ENCODE peak calls at places on chromosome 15, in nine cellular contexts. S, W, I, D, V, T, O, J and G are unnamed samples.

GRCh38 chr15:65303687-65304392 is 637 bp upstream of the RNU5B-1 start:
- DNase-seq in S (peak; percentile 77), W (peak; percentile 67), I (peak; percentile 59), D (no peak), V (no peak), T (peak; percentile 67), O (peak; percentile 34), J (peak; percentile 63), G (peak; percentile 70)

GRCh38 chr15:52801748-52802085 is 11.6 kb upstream of the ONECUT1 start:
- DNase-seq in S (no peak), W (no peak), I (no peak), D (no peak), V (no peak), T (no peak), O (no peak), J (no peak), G (no peak)

GRCh38 chr15:52180196-52180835 is 10.9 kb downstream of the GNB5 start:
- DNase-seq in S (peak; percentile 30), W (no peak), I (peak; percentile 24), D (peak; percentile 62), V (no peak), T (no peak), O (no peak), J (no peak), G (no peak)

GRCh38 chr15:67548862-67549651 is 6.6 kb downstream of the MAP2K5 start:
- DNase-seq in S (peak; percentile 55), W (no peak), I (no peak), D (no peak), V (no peak), T (no peak), O (no peak), J (no peak), G (peak; percentile 57)

GRCh38 chr15:101710806-101711205 is 13.5 kb downstream of the TARS3 start:
- DNase-seq in S (no peak), W (no peak), I (no peak), D (no peak), V (peak; percentile 28), T (no peak), O (peak; percentile 65), J (no peak), G (no peak)

GRCh38 chr15:56672721-56673120 is 60.6 kb downstream of the ZNF280D start:
- DNase-seq in S (no peak), W (no peak), I (no peak), D (no peak), V (peak; percentile 36), T (no peak), O (peak; percentile 84), J (no peak), G (no peak)

GRCh38 chr15:85785887-85786777 is 8.6 kb downstream of the KLHL25 start:
- DNase-seq in S (peak; percentile 78), W (peak; percentile 74), I (peak; percentile 50), D (no peak), V (no peak), T (peak; percentile 64), O (peak; percentile 58), J (peak; percentile 70), G (peak; percentile 46)

GRCh38 chr15:33913459-33913858 is 54.8 kb upstream of the CHRM5 start:
- DNase-seq in S (no peak), W (no peak), I (no peak), D (no peak), V (no peak), T (no peak), O (peak; percentile 42), J (no peak), G (peak; percentile 12)

GRCh38 chr15:75669191-75669878 is 21.6 kb downstream of the SNX33 start:
- DNase-seq in S (no peak), W (no peak), I (peak; percentile 60), D (no peak), V (no peak), T (no peak), O (peak; percentile 30), J (peak; percentile 90), G (no peak)

GRCh38 chr15:63172376-63173115 is 15.3 kb upstream of the RPS27L start:
- DNase-seq in S (no peak), W (no peak), I (no peak), D (no peak), V (no peak), T (no peak), O (no peak), J (no peak), G (peak; percentile 27)

GRCh38 chr15:90559119-90559518 is 29.4 kb downstream of the CRTC3 start:
- DNase-seq in S (no peak), W (no peak), I (no peak), D (no peak), V (no peak), T (no peak), O (no peak), J (no peak), G (no peak)

GRCh38 chr15:90557147-90557546 is 27.4 kb downstream of the CRTC3 start:
- DNase-seq in S (no peak), W (no peak), I (no peak), D (no peak), V (no peak), T (no peak), O (no peak), J (no peak), G (peak; percentile 35)

GRCh38 chr15:90560229-90560771 is 30.6 kb downstream of the CRTC3 start:
- DNase-seq in S (peak; percentile 40), W (no peak), I (peak; percentile 51), D (no peak), V (peak; percentile 94), T (peak; percentile 81), O (peak; percentile 97), J (no peak), G (peak; percentile 98)

GRCh38 chr15:90557651-90558084 is 27.9 kb downstream of the CRTC3 start:
- DNase-seq in S (peak; percentile 47), W (peak; percentile 56), I (peak; percentile 51), D (no peak), V (no peak), T (peak; percentile 95), O (peak; percentile 86), J (no peak), G (peak; percentile 42)

DNA sequence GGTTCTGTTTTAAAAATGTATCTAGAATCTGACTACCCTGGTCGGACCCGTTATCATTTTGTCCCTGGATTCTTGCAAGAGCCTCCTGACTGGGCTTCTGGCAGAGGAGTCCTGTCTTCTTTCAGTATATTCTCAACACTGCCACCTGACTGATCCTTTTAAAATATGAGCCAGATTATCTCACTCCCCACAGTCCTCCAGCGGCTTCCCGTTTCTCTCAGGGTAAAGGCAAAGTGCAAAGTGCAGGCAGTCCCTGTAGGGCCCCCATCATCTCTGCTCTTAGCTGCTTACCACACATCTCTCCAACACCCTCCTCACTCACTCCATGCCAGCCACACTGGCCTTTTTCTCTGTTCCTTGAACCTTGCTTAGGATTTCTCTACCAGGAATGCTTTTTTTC is 28.5 kb downstream of the CRTC3 start:
- DNase-seq in S (peak; percentile 46), W (peak; percentile 55), I (no peak), D (no peak), V (no peak), T (peak; percentile 52), O (no peak), J (no peak), G (peak; percentile 60)
- H3K4me3 ChIP-seq in S (no peak overlapping the region), W (no peak overlapping the region), I (no peak overlapping the region), D (no peak overlapping the region), V (no peak overlapping the region), T (peak overlapping the region; percentile 14), O (no peak overlapping the region), J (no peak overlapping the region), G (no peak overlapping the region)

GRCh38 chr15:49423906-49424520 is 971 bp downstream of the FGF7 start:
- DNase-seq in S (no peak), W (no peak), I (no peak), D (no peak), V (no peak), T (no peak), O (peak; percentile 14), J (no peak), G (peak; percentile 17)
- H3K4me3 ChIP-seq in S (no peak overlapping the region), W (peak overlapping the region; percentile 14), I (peak overlapping the region; percentile 35), D (no peak overlapping the region), V (peak overlapping the region; percentile 57), T (peak overlapping the region; percentile 41), O (no peak overlapping the region), J (no peak overlapping the region), G (peak overlapping the region; percentile 15)

DNA sequence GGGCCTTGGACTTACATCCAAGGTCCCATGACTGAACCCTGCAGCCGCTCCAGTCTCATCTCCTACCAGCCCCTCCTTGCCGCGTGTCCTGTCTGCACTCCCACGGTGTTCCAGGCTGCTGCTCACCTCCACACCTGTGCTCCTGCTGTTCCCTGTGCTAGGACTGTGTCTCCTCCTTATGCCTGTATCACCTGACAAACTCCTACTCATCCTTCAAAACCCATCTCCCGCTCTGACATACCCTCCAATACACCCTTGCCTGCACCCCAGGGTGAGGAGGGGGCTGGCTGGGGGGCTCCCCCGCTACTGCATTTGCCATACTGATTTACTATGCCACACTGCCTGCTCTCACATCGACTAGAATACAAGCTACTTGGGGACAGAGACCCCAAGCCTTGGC is 53.6 kb downstream of the CYP11A1 start:
- DNase-seq in S (no peak), W (no peak), I (no peak), D (no peak), V (no peak), T (no peak), O (no peak), J (no peak), G (no peak)
- H3K4me3 ChIP-seq in S (no peak overlapping the region), W (no peak overlapping the region), I (no peak overlapping the region), D (no peak overlapping the region), V (no peak overlapping the region), T (no peak overlapping the region), O (no peak overlapping the region), J (no peak overlapping the region), G (no peak overlapping the region)

GRCh38 chr15:96334705-96335428 is 4.4 kb downstream of the NR2F2 start:
- DNase-seq in S (no peak), W (no peak), I (no peak), D (no peak), V (no peak), T (peak; percentile 22), O (peak; percentile 16), J (no peak), G (no peak)
- H3K4me3 ChIP-seq in S (peak overlapping the region; percentile 12), W (peak overlapping the region; percentile 80), I (peak overlapping the region; percentile 80), D (no peak overlapping the region), V (peak overlapping the region; percentile 96), T (peak overlapping the region; percentile 82), O (peak overlapping the region; percentile 99), J (peak overlapping the region; percentile 90), G (no peak overlapping the region)

DNA sequence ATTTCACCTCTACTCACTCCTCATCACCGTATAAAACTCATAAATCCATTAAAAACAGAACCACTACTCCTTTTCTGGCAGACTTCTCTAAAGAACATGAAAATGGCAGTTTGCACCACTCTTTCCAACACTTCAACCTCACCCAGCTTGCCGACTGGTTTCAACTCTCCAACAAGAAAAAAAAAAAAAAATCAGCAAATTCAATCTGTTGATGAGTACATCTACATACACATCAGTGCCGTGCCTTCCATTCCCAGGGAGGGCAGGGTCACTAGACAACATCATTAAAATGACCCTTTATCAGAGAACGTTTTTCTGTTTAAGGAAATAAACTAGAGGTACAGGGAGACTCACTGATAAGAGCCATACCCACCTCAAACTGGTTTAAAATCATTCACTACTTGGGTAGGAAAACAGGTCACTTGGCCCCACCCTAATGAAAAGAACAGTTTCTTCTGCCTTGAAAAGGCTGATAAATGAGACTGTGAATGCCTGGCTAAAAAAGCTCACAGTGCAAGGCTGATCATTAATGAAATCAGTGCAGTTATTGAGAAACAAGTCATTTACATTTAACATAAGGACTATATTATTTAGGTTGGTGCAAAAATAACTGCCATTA is 6.0 kb downstream of the ANXA2 start:
- DNase-seq in S (no peak), W (no peak), I (no peak), D (no peak), V (no peak), T (no peak), O (no peak), J (no peak), G (no peak)
- H3K4me3 ChIP-seq in S (no peak overlapping the region), W (no peak overlapping the region), I (no peak overlapping the region), D (no peak overlapping the region), V (peak overlapping the region; percentile 50), T (no peak overlapping the region), O (peak overlapping the region; percentile 97), J (peak overlapping the region; percentile 18), G (no peak overlapping the region)